ENCODE peak calls at places on chromosomes 1 and 21, in eight cellular contexts. L, G, R, I, V, W, T and K are unnamed samples.

GRCh38 chr1:93591291-93591832 is 90.3 kb downstream of the BCAR3 start:
- DNase-seq in R (no peak), L (no peak), V (no peak), I (no peak), W (no peak), T (no peak), G (no peak), K (no peak)

GRCh38 chr1:171943973-171944561 is 102.8 kb downstream of the DNM3 start:
- DNase-seq in V (no peak), L (no peak), G (no peak), R (no peak), I (no peak), T (no peak), W (no peak), K (no peak)

GRCh38 chr1:177969825-177970371 is at the start of gene SEC16B:
- DNase-seq in L (no peak), W (no peak), T (no peak), R (no peak), G (no peak), I (no peak), V (no peak), K (no peak)

GRCh38 chr1:43445618-43446387 is 7.9 kb downstream of the HYI start:
- DNase-seq in T (no peak), I (no peak), V (no peak), G (no peak), W (no peak), L (no peak), R (no peak), K (peak)

GRCh38 chr1:86154581-86155060 is 2.0 kb downstream of the COL24A1 start:
- DNase-seq in W (peak), I (no peak), R (no peak), V (peak), T (no peak), G (peak), L (peak), K (no peak)

GRCh38 chr1:85465099-85465790 is at the start of gene DDAH1:
- DNase-seq in W (peak), T (peak), V (peak), I (no peak), L (peak), G (peak), R (peak), K (no peak)

GRCh38 chr1:224506141-224506814 is 71.7 kb upstream of the WDR26 start:
- DNase-seq in I (no peak), W (no peak), G (no peak), T (no peak), V (no peak), L (no peak), R (no peak), K (peak)

GRCh38 chr1:165483412-165483811 is 38.5 kb upstream of the RXRG start:
- DNase-seq in W (no peak), V (no peak), L (no peak), G (no peak), I (no peak), T (no peak), R (no peak), K (no peak)

GRCh38 chr1:153506831-153507413 is 28.9 kb downstream of the S100A6 start:
- DNase-seq in L (peak), V (peak), G (no peak), R (no peak), W (no peak), T (no peak), I (no peak), K (peak)

GRCh38 chr21:27550258-27550657 is 583.4 kb upstream of the ADAMTS5 start:
- DNase-seq in T (no peak), G (no peak), L (no peak), V (no peak), W (no peak), I (no peak), R (no peak), K (no peak)

GRCh38 chr1:40153073-40153770 is 8.0 kb upstream of the RLF start:
- DNase-seq in I (no peak), L (no peak), T (no peak), W (peak), V (no peak), R (no peak), G (peak), K (no peak)

GRCh38 chr1:207020709-207021107 is 11.8 kb downstream of the C1orf116 start:
- DNase-seq in L (no peak), T (no peak), W (no peak), R (no peak), G (no peak), V (no peak), I (no peak), K (no peak)

GRCh38 chr21:45837936-45838335 is 143.6 kb upstream of the COL6A1 start:
- DNase-seq in G (no peak), V (no peak), R (no peak), W (no peak), T (no peak), L (no peak), I (no peak), K (no peak)

GRCh38 chr1:200184196-200184595 is 156.7 kb downstream of the NR5A2 start:
- DNase-seq in W (no peak), T (no peak), G (peak), R (no peak), L (peak), I (peak), V (peak), K (peak)

GRCh38 chr1:156295391-156295947 is at the start of gene GLMP:
- DNase-seq in G (peak), L (peak), R (peak), T (peak), V (peak), W (peak), I (no peak), K (peak)

GRCh38 chr1:89918127-89918793 is 76.7 kb upstream of the ZNF326 start:
- DNase-seq in I (peak), L (no peak), T (no peak), V (no peak), G (no peak), R (no peak), W (no peak), K (no peak)

GRCh38 chr21:45602106-45602505 is 41.4 kb upstream of the PCBP3 start:
- DNase-seq in W (no peak), I (no peak), V (no peak), L (no peak), T (no peak), R (no peak), G (no peak), K (no peak)